ENCODE peak calls at places on chromosomes 6 and 20, in five cellular contexts. M, N, E, V and D are unnamed samples.

GRCh38 chr6:15893556-15894253 is 230.9 kb upstream of the DTNBP1 start:
- DNase-seq in M (no peak), N (no peak), E (no peak), V (no peak), D (no peak)

GRCh38 chr6:36963451-36964290 is 9.1 kb downstream of the PI16 start:
- DNase-seq in M (no peak), N (no peak), E (peak; percentile 30), V (peak; percentile 31), D (no peak)

GRCh38 chr6:161549977-161550655 is 276.3 kb upstream of the AGPAT4 start:
- DNase-seq in M (no peak), N (no peak), E (no peak), V (no peak), D (no peak)

GRCh38 chr6:157217198-157217893 is 106.0 kb downstream of the TMEM242 start:
- DNase-seq in M (no peak), N (no peak), E (no peak), V (no peak), D (no peak)

GRCh38 chr20:31560900-31561598 is 44.0 kb upstream of the ID1 start:
- DNase-seq in M (peak; percentile 90), N (no peak), E (peak; percentile 41), V (no peak), D (peak; percentile 94)

GRCh38 chr6:111844921-111845320 is 28.3 kb downstream of the FYN start:
- DNase-seq in M (no peak), N (no peak), E (no peak), V (no peak), D (no peak)

GRCh38 chr6:144644776-144645175 is 359.6 kb downstream of the UTRN start:
- DNase-seq in M (no peak), N (no peak), E (no peak), V (no peak), D (no peak)

GRCh38 chr6:79269877-79270276 is 35.4 kb upstream of the HMGN3 start:
- DNase-seq in M (peak; percentile 60), N (no peak), E (no peak), V (no peak), D (peak; percentile 34)

GRCh38 chr20:61185841-61186601 is 66.0 kb upstream of the CDH4 start:
- DNase-seq in M (peak; percentile 94), N (no peak), E (no peak), V (no peak), D (peak; percentile 85)

GRCh38 chr6:5673016-5673415 is 333.7 kb downstream of the NRN1 start:
- DNase-seq in M (no peak), N (no peak), E (no peak), V (no peak), D (no peak)

GRCh38 chr6:101668496-101668895 is 275.0 kb downstream of the GRIK2 start:
- DNase-seq in M (no peak), N (no peak), E (no peak), V (no peak), D (no peak)

DNA sequence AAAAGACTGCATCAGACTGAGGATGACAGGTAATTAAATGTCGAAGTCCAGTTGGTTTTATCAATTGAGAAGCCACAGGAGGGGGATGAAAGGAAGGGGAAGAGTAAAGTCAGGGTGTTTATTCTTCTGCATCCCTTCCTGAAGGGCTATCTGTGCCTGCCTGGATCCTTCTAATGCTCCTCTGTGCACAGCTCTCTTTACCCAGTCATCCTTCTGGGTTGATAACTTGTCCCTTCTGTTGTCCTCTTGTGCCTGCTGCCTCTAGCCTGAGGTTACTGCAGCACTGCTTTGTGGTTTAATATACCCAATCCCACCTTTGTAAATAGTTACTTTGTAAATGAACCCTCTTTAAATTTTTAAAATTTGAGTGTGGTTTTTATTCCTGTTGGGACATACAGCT is 1127.3 kb downstream of the EPHA7 start:
- DNase-seq in M (no peak), N (no peak), E (no peak), V (no peak), D (no peak)
- TF ChIP-seq CTCF in M (no peak), N (no peak), E (no peak), V (no peak), D (no peak)

GRCh38 chr20:33569290-33570094 is 79.6 kb downstream of the CBFA2T2 start:
- DNase-seq in M (no peak), N (no peak), E (no peak), V (no peak), D (no peak)
- H3K4me3 ChIP-seq in M (no peak overlapping the region), N (no peak overlapping the region), E (no peak overlapping the region), V (no peak overlapping the region), D (no peak overlapping the region)

DNA sequence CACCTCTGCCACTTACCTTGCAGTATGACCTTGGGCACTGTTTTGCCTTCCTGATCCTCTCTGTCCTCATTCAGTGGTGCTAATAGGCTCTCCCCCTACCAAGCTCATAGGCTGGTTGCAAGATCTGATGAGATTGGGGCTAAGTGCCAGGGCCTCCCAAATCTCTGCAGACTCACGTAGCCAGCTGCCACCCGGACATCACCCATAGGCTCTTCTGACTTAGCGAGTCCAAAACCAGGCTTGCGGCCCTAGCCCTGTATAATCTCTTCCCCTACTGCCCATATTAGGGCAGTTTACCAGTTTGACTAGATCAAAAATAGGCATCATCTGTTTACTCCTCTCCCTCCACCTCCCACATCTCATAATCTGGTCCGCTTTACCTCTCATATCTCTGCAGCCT is 54.2 kb upstream of the VSTM2L start:
- DNase-seq in M (no peak), N (no peak), E (no peak), V (no peak), D (no peak)
- H3K36me3 ChIP-seq in M (peaks cover 4% of the 10 kb centered on the region), N (no peaks in the 10 kb centered on the region), E (no peaks in the 10 kb centered on the region), V (no peaks in the 10 kb centered on the region), D (no peaks in the 10 kb centered on the region)

GRCh38 chr20:43691928-43692524 is 25.1 kb downstream of the MYBL2 start:
- DNase-seq in M (no peak), N (peak; percentile 82), E (peak; percentile 79), V (no peak), D (no peak)
- TF ChIP-seq CTCF in M (peak; percentile 79), N (peak; percentile 73), E (peak; percentile 60), V (no peak), D (peak; percentile 72)

DNA sequence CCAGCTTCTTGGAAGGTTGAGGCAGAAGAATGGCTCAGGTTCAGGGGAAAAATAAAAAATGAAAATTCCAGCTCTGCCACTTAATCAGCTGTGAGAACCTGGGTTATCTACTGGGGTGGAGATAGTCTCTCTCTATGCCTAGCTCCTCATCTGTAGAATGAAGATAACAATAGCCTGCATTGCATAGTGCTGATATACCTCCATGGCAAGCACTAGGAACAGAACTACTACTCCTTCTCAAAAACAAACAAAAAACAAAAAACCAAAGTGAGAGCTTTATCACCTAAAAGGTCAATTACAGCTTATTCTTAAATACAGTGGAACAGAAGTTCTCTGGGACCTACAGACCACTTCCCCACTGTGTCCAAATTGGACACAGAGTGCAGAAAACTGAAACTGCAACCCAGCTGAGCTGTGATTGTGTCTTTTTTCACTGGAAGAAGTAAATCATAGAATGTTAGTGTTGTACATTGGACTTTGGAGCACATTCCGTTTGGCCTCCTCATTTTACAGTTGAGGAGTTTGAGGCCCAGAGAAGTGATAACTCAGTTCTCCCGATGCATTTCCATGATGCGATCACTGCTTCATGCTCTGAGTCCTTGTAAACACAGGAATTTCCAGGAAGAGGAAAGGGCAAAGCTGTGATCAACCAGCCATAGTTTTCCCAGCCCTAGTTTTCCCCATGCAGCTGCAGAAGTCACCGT is 23.3 kb downstream of the MTFR2 start:
- DNase-seq in M (no peak), N (no peak), E (no peak), V (no peak), D (peak; percentile 53)
- H3K4me3 ChIP-seq in M (no peak overlapping the region), N (no peak overlapping the region), E (no peak overlapping the region), V (peak overlapping the region; percentile 28), D (no peak overlapping the region)

DNA sequence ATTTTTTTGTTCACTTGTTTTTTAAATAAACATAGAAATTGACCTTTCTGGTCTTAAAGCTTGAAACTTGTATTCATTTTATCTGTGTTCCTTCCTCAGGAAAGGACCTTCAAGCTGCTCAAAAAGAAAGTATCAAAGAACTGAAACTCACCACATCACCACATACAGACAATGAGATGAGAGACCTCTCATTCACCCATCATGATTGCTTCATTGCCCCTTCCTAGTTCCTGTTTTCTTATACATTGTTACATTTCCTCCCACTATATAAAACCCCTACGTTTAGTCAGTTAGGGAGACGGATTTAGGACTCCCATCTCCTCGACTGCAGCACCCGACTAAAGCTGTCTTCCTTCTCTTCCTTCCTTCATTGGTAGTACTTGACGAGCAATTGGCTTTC is 180.5 kb upstream of the OPRM1 start:
- DNase-seq in M (no peak), N (no peak), E (no peak), V (no peak), D (no peak)
- H3K36me3 ChIP-seq in M (no peaks in the 10 kb centered on the region), N (no peaks in the 10 kb centered on the region), E (no peaks in the 10 kb centered on the region), V (no peaks in the 10 kb centered on the region), D (no peaks in the 10 kb centered on the region)

GRCh38 chr20:37257993-37258392 is 3.6 kb downstream of the GHRH start:
- DNase-seq in M (no peak), N (no peak), E (no peak), V (peak; percentile 15), D (no peak)
- TF ChIP-seq CTCF in M (no peak), N (no peak), E (no peak), V (no peak), D (no peak)